ENCODE peak calls at places on chromosomes 12 and 14, in ten cellular contexts. Q is cardiac muscle cell; E is CD4-positive, alpha-beta T cell; D is cardiac fibroblast; F is hippocampal formation; O is stimulated activated CD8-positive, alpha-beta memory T cell treated with anti-CD3 and anti-CD28 coated beads, Interleukin-4, amount 100 ng/mL, for 1 hour; P is left ventricle myocardium inferior; T is A549; C is putamen; I is stimulated activated CD4-positive, alpha-beta T cell treated with anti-CD3 and anti-CD28 coated beads, Interleukin-4, amount 100 ng/mL, for 4 hours. H is an unnamed sample.

GRCh38 chr14:91647817-91648216 is 84.1 kb downstream of the CATSPERB start:
- DNase-seq in Q (no peak), E (no peak), D (no peak), F (no peak), O (no peak), P (no peak), T (no peak), C (no peak), I (no peak), H (no peak)

GRCh38 chr12:88401153-88401552 is 179.1 kb downstream of the KITLG start:
- DNase-seq in Q (no peak), E (no peak), D (no peak), F (no peak), O (no peak), P (no peak), T (no peak), C (no peak), I (no peak), H (no peak)

GRCh38 chr14:52355016-52355430 is 40.9 kb downstream of the PTGER2 start:
- DNase-seq in Q (peak; percentile 95), E (no peak), D (peak; percentile 92), F (no peak), O (no peak), P (no peak), T (no peak), C (no peak), I (no peak), H (no peak)

GRCh38 chr12:127145929-127146789 is 1120.8 kb upstream of the TMEM132C start:
- DNase-seq in Q (peak; percentile 57), E (peak; percentile 73), D (peak; percentile 55), F (peak; percentile 64), O (peak; percentile 51), P (peak; percentile 79), T (peak; percentile 68), C (peak; percentile 82), I (peak; percentile 81), H (no peak)

GRCh38 chr12:30138483-30138882 is 354.7 kb upstream of the TMTC1 start:
- DNase-seq in Q (peak; percentile 65), E (no peak), D (peak; percentile 48), F (no peak), O (no peak), P (no peak), T (no peak), C (no peak), I (no peak), H (no peak)

GRCh38 chr14:68668531-68668930 is 124.3 kb downstream of the ZFP36L1 start:
- DNase-seq in Q (no peak), E (no peak), D (no peak), F (no peak), O (no peak), P (no peak), T (no peak), C (no peak), I (no peak), H (no peak)

GRCh38 chr14:87013583-87013982 is 979.4 kb downstream of the GALC start:
- DNase-seq in Q (peak; percentile 15), E (no peak), D (peak; percentile 6), F (no peak), O (no peak), P (no peak), T (no peak), C (no peak), I (no peak), H (no peak)

GRCh38 chr12:19707948-19708409 is 268.7 kb downstream of the AEBP2 start:
- DNase-seq in Q (no peak), E (no peak), D (no peak), F (no peak), O (no peak), P (no peak), T (no peak), C (no peak), I (no peak), H (no peak)

GRCh38 chr14:48398675-48399282 is 723.4 kb upstream of the MDGA2 start:
- DNase-seq in Q (peak; percentile 36), E (no peak), D (peak; percentile 44), F (no peak), O (no peak), P (no peak), T (peak; percentile 3), C (peak; percentile 18), I (no peak), H (peak; percentile 10)

GRCh38 chr14:51430600-51430999 is 190.6 kb downstream of the TMX1 start:
- DNase-seq in Q (peak; percentile 43), E (no peak), D (peak; percentile 34), F (no peak), O (no peak), P (no peak), T (no peak), C (no peak), I (no peak), H (no peak)

GRCh38 chr14:19873178-19873577 is 1.8 kb upstream of the OR4K2 start:
- DNase-seq in Q (no peak), E (no peak), D (no peak), F (no peak), O (no peak), P (no peak), T (no peak), C (no peak), I (no peak), H (no peak)

GRCh38 chr14:55454264-55455151 is 14.1 kb upstream of the TBPL2 start:
- DNase-seq in Q (peak; percentile 89), E (no peak), D (peak; percentile 90), F (no peak), O (no peak), P (no peak), T (no peak), C (no peak), I (no peak), H (no peak)

GRCh38 chr14:24674204-24674970 is 40.4 kb upstream of the GZMB start:
- DNase-seq in Q (no peak), E (peak; percentile 36), D (no peak), F (no peak), O (no peak), P (no peak), T (no peak), C (no peak), I (no peak), H (no peak)

GRCh38 chr12:30996255-30996654 is 69.7 kb downstream of the TSPAN11 start:
- DNase-seq in Q (peak; percentile 67), E (no peak), D (peak; percentile 76), F (no peak), O (no peak), P (no peak), T (no peak), C (no peak), I (no peak), H (no peak)

GRCh38 chr14:57136669-57137068 is 132.0 kb downstream of the EXOC5 start:
- DNase-seq in Q (no peak), E (no peak), D (peak; percentile 3), F (peak; percentile 7), O (no peak), P (peak; percentile 38), T (no peak), C (no peak), I (no peak), H (no peak)

GRCh38 chr12:39144613-39145061 is 239.2 kb upstream of the CPNE8 start:
- DNase-seq in Q (no peak), E (no peak), D (no peak), F (no peak), O (no peak), P (no peak), T (no peak), C (no peak), I (no peak), H (no peak)